ENCODE peak calls at places on chromosomes 13 and 19, in five cellular contexts. One of them, this sample, is unnamed.

GRCh38 chr13:112444001-112444311 is 67.8 kb downstream of the SPACA7 start:
- DNase-seq in activated CD4-positive, alpha-beta memory T cell treated with anti-CD3 and anti-CD28 coated beads, Interleukin-2, amount 10 ng/mL, durations not matched to agents 7 days and 5 days: peak
- DNase-seq in heart left ventricle: peak
- DNase-seq in RWPE1: peak
- DNase-seq in NCI-H1105: peak
- DNase-seq in this sample: no peak

GRCh38 chr13:111940892-111941291 is 126.1 kb upstream of the SOX1 start:
- DNase-seq in RWPE1: no peak
- DNase-seq in heart left ventricle: no peak
- DNase-seq in NCI-H1105: no peak
- DNase-seq in activated CD4-positive, alpha-beta memory T cell treated with anti-CD3 and anti-CD28 coated beads, Interleukin-2, amount 10 ng/mL, durations not matched to agents 7 days and 5 days: no peak
- DNase-seq in this sample: no peak

GRCh38 chr13:80599765-80600164 is 258.8 kb upstream of the SPRY2 start:
- DNase-seq in RWPE1: no peak
- DNase-seq in NCI-H1105: no peak
- DNase-seq in activated CD4-positive, alpha-beta memory T cell treated with anti-CD3 and anti-CD28 coated beads, Interleukin-2, amount 10 ng/mL, durations not matched to agents 7 days and 5 days: no peak
- DNase-seq in heart left ventricle: no peak
- DNase-seq in this sample: no peak

GRCh38 chr19:10936661-10937084 is 8.1 kb downstream of the TIMM29 start:
- DNase-seq in heart left ventricle: no peak
- DNase-seq in NCI-H1105: peak
- DNase-seq in activated CD4-positive, alpha-beta memory T cell treated with anti-CD3 and anti-CD28 coated beads, Interleukin-2, amount 10 ng/mL, durations not matched to agents 7 days and 5 days: peak
- DNase-seq in RWPE1: peak
- DNase-seq in this sample: peak

GRCh38 chr13:99555149-99555548 is 53.9 kb downstream of the TM9SF2 start:
- DNase-seq in heart left ventricle: no peak
- DNase-seq in activated CD4-positive, alpha-beta memory T cell treated with anti-CD3 and anti-CD28 coated beads, Interleukin-2, amount 10 ng/mL, durations not matched to agents 7 days and 5 days: no peak
- DNase-seq in RWPE1: no peak
- DNase-seq in NCI-H1105: no peak
- DNase-seq in this sample: no peak

GRCh38 chr19:45507864-45508680 is 793 bp downstream of the VASP start:
- DNase-seq in RWPE1: no peak
- DNase-seq in NCI-H1105: peak
- DNase-seq in activated CD4-positive, alpha-beta memory T cell treated with anti-CD3 and anti-CD28 coated beads, Interleukin-2, amount 10 ng/mL, durations not matched to agents 7 days and 5 days: peak
- DNase-seq in heart left ventricle: peak
- DNase-seq in this sample: peak

GRCh38 chr13:113828282-113828825 is 35.5 kb downstream of the GAS6 start:
- DNase-seq in activated CD4-positive, alpha-beta memory T cell treated with anti-CD3 and anti-CD28 coated beads, Interleukin-2, amount 10 ng/mL, durations not matched to agents 7 days and 5 days: no peak
- DNase-seq in RWPE1: no peak
- DNase-seq in heart left ventricle: no peak
- DNase-seq in NCI-H1105: no peak
- DNase-seq in this sample: no peak

GRCh38 chr13:51689597-51689996 is 105.3 kb downstream of the WDFY2 start:
- DNase-seq in RWPE1: no peak
- DNase-seq in NCI-H1105: no peak
- DNase-seq in heart left ventricle: no peak
- DNase-seq in activated CD4-positive, alpha-beta memory T cell treated with anti-CD3 and anti-CD28 coated beads, Interleukin-2, amount 10 ng/mL, durations not matched to agents 7 days and 5 days: no peak
- DNase-seq in this sample: no peak

GRCh38 chr13:34346626-34347025 is 528.7 kb downstream of the RFC3 start:
- DNase-seq in NCI-H1105: no peak
- DNase-seq in activated CD4-positive, alpha-beta memory T cell treated with anti-CD3 and anti-CD28 coated beads, Interleukin-2, amount 10 ng/mL, durations not matched to agents 7 days and 5 days: no peak
- DNase-seq in heart left ventricle: no peak
- DNase-seq in RWPE1: no peak
- DNase-seq in this sample: no peak

GRCh38 chr19:38559428-38560401 is 58.0 kb downstream of the MAP4K1 start:
- DNase-seq in RWPE1: peak
- DNase-seq in heart left ventricle: no peak
- DNase-seq in NCI-H1105: no peak
- DNase-seq in activated CD4-positive, alpha-beta memory T cell treated with anti-CD3 and anti-CD28 coated beads, Interleukin-2, amount 10 ng/mL, durations not matched to agents 7 days and 5 days: peak
- DNase-seq in this sample: no peak

GRCh38 chr13:91351123-91351522 is 3.6 kb downstream of the MIR17HG start:
- DNase-seq in heart left ventricle: no peak
- DNase-seq in activated CD4-positive, alpha-beta memory T cell treated with anti-CD3 and anti-CD28 coated beads, Interleukin-2, amount 10 ng/mL, durations not matched to agents 7 days and 5 days: no peak
- DNase-seq in RWPE1: no peak
- DNase-seq in NCI-H1105: no peak
- DNase-seq in this sample: no peak

This sample was measured in uterus.